ENCODE peak calls at places on chromosomes 3 and 15, in eight cellular contexts. S, W, J, B, R, V, F and T are unnamed samples.

GRCh38 chr3:77902675-77903074 is 862.8 kb downstream of the ROBO2 start:
- DNase-seq in R (no peak), W (no peak), B (no peak), S (no peak), F (no peak), J (no peak), V (no peak), T (no peak)

GRCh38 chr3:59178698-59179097 is 128.9 kb upstream of the CFAP20DC start:
- DNase-seq in R (no peak), F (no peak), S (no peak), V (no peak), B (no peak), J (no peak), W (no peak), T (no peak)

GRCh38 chr3:191376742-191377141 is 46.4 kb upstream of the UTS2B start:
- DNase-seq in J (no peak), B (peak; percentile 32), R (no peak), S (peak; percentile 74), F (no peak), V (no peak), W (peak; percentile 84), T (no peak)

GRCh38 chr15:56989411-56989924 is 71.0 kb downstream of the TCF12 start:
- DNase-seq in J (no peak), B (no peak), S (no peak), V (no peak), W (no peak), F (no peak), R (no peak), T (no peak)

GRCh38 chr15:80887148-80887547 is 102.5 kb downstream of the MESD start:
- DNase-seq in S (no peak), W (no peak), B (no peak), F (no peak), V (no peak), J (no peak), R (no peak), T (no peak)

GRCh38 chr3:105119801-105120340 is 246.8 kb upstream of the ALCAM start:
- DNase-seq in R (no peak), V (no peak), S (no peak), F (no peak), B (no peak), J (no peak), W (no peak), T (no peak)

GRCh38 chr3:182081096-182081495 is 369.4 kb downstream of the SOX2 start:
- DNase-seq in J (no peak), R (no peak), B (no peak), W (no peak), V (no peak), S (no peak), F (no peak), T (no peak)

GRCh38 chr3:46495901-46496456 is 1.8 kb upstream of the RTP3 start:
- DNase-seq in J (no peak), R (no peak), W (peak; percentile 30), F (no peak), S (peak; percentile 71), B (peak; percentile 36), V (no peak), T (no peak)

GRCh38 chr3:197522183-197522715 is 33.5 kb downstream of the BDH1 start:
- DNase-seq in V (peak; percentile 90), R (no peak), S (no peak), J (no peak), W (no peak), B (no peak), F (no peak), T (no peak)